ENCODE peak calls at places on chromosomes 4 and X, in four cellular contexts. B is GM13977; X is CD4-positive, alpha-beta T cell; A is DND-41. G is an unnamed sample.

GRCh38 chr4:113756005-113756410 is 5.5 kb downstream of the CAMK2D start:
- DNase-seq in B (peak), X (no peak), A (no peak), G (peak)

GRCh38 chrX:133258481-133258880 is 40.3 kb upstream of the TFDP3 start:
- DNase-seq in B (no peak), X (no peak), A (no peak), G (no peak)

GRCh38 chr4:7204656-7205387 is 12.5 kb downstream of the SORCS2 start:
- DNase-seq in B (no peak), X (no peak), A (no peak), G (no peak)

GRCh38 chr4:1777822-1778641 is 15.1 kb upstream of the FGFR3 start:
- DNase-seq in B (no peak), X (no peak), A (no peak), G (no peak)

GRCh38 chr4:67020079-67020807 is 525.1 kb downstream of the CENPC start:
- DNase-seq in B (no peak), X (no peak), A (no peak), G (no peak)

GRCh38 chr4:150476776-150477175 is 105.2 kb upstream of the MAB21L2 start:
- DNase-seq in B (no peak), X (no peak), A (no peak), G (no peak)

GRCh38 chrX:19991350-19991718 is 473 bp upstream of the BCLAF3 start:
- DNase-seq in B (peak), X (no peak), A (no peak), G (no peak)

GRCh38 chr4:823093-823760 is 2.7 kb downstream of the CPLX1 start:
- DNase-seq in B (no peak), X (no peak), A (no peak), G (no peak)

GRCh38 chr4:88456757-88457306 is at the start of gene HERC5:
- DNase-seq in B (peak), X (peak), A (peak), G (peak)

GRCh38 chrX:19514791-19515614 is at the start of gene MAP3K15:
- DNase-seq in B (peak), X (no peak), A (no peak), G (peak)

GRCh38 chr4:15385928-15386327 is 41.9 kb upstream of the C1QTNF7 start:
- DNase-seq in B (no peak), X (no peak), A (no peak), G (no peak)

GRCh38 chrX:153984351-153985178 is 12.0 kb downstream of the TMEM187 start:
- DNase-seq in B (peak), X (no peak), A (peak), G (peak)

GRCh38 chrX:115268421-115268820 is 21.1 kb upstream of the LUZP4 start:
- DNase-seq in B (no peak), X (no peak), A (no peak), G (no peak)

GRCh38 chr4:177442623-177443155 is 452 bp upstream of the AGA start:
- DNase-seq in B (peak), X (no peak), A (peak), G (peak)

GRCh38 chrX:131827935-131828334 is 195.2 kb upstream of the STK26 start:
- DNase-seq in B (peak), X (no peak), A (no peak), G (peak)

GRCh38 chr4:143411527-143412480 is 75.1 kb downstream of the GAB1 start:
- DNase-seq in B (no peak), X (no peak), A (no peak), G (no peak)

GRCh38 chr4:4853921-4854648 is 5.4 kb upstream of the MSX1 start:
- DNase-seq in B (no peak), X (no peak), A (no peak), G (no peak)

GRCh38 chrX:64265265-64265664 is 34.9 kb upstream of the ASB12 start:
- DNase-seq in B (no peak), X (no peak), A (no peak), G (no peak)

GRCh38 chr4:13821522-13821921 is 194.0 kb upstream of the BOD1L1 start:
- DNase-seq in B (no peak), X (no peak), A (no peak), G (no peak)

GRCh38 chrX:40470830-40471429 is 109.8 kb upstream of the ATP6AP2 start:
- DNase-seq in B (no peak), X (no peak), A (no peak), G (no peak)

GRCh38 chr4:127732623-127733199 is 2.5 kb downstream of the SLC25A31 start:
- DNase-seq in B (peak), X (no peak), A (no peak), G (peak)

GRCh38 chr4:89572224-89572858 is 264.6 kb downstream of the SNCA start:
- DNase-seq in B (no peak), X (no peak), A (no peak), G (no peak)

GRCh38 chrX:127037179-127037578 is 217.7 kb downstream of the PRR32 start:
- DNase-seq in B (no peak), X (no peak), A (no peak), G (no peak)

GRCh38 chrX:110210417-110211139 is 107.3 kb downstream of the AMMECR1 start:
- DNase-seq in B (no peak), X (no peak), A (no peak), G (no peak)

GRCh38 chrX:17923546-17923945 is 62.4 kb upstream of the RAI2 start:
- DNase-seq in B (no peak), X (no peak), A (no peak), G (no peak)

GRCh38 chr4:77833158-77833724 is 14.1 kb upstream of the CNOT6L start:
- DNase-seq in B (no peak), X (no peak), A (no peak), G (no peak)

GRCh38 chr4:136731025-136731424 is 801.3 kb downstream of the PCDH18 start:
- DNase-seq in B (no peak), X (no peak), A (no peak), G (no peak)

DNA sequence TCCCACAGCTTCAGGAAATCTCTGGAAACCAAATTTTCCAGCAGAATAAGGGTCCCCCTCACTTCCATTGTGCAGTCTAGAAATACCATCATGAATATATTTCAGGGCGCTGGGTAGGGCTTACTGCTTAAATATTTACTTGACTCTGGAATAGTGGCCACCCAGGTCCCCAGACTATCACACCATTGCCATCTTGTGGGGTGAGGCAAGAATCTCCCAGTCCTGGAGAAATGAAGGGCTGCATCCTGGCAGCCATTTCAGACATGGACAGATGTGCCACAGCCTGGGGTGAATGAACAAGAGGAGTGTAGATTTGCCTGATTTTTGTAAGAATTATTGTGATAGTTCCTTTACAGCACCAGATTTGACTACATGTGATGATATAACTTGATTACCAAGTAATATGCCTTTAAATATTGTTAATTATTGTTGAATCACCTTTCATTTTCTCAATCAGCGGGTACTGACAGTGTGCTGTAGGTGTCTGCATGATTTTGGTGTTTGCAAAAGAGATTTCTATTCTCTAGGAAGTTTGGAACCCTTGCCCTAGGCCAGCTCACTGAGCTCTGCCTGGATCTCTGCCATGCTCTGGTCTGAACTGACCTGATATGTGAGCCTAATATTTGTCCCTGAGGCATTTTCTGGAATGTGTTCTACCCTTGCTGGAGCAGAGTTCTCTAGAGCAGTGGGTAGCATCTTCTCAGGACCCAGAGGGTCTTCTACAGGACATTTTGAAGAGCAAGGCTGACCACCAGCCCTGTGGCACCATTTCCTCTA is 183.4 kb downstream of the KIT start:
- DNase-seq in B (no peak), X (no peak), A (no peak), G (no peak)
- TF ChIP-seq CTCF in B (no peak), X (no peak), A (no peak), G (no peak)

GRCh38 chr4:85318415-85318814 is 156.5 kb upstream of the ARHGAP24 start:
- DNase-seq in B (no peak), X (no peak), A (no peak), G (no peak)
- TF ChIP-seq CTCF in B (no peak), X (no peak), A (no peak), G (no peak)

GRCh38 chr4:110183643-110184042 is 14.8 kb downstream of the ELOVL6 start:
- DNase-seq in B (no peak), X (no peak), A (no peak), G (no peak)

GRCh38 chr4:110184791-110185155 is 13.6 kb downstream of the ELOVL6 start:
- DNase-seq in B (no peak), X (no peak), A (no peak), G (no peak)

GRCh38 chr4:110188113-110188512 is 10.3 kb downstream of the ELOVL6 start:
- DNase-seq in B (no peak), X (no peak), A (no peak), G (no peak)

GRCh38 chr4:110184124-110184790 is 14.2 kb downstream of the ELOVL6 start:
- DNase-seq in B (no peak), X (no peak), A (no peak), G (no peak)

DNA sequence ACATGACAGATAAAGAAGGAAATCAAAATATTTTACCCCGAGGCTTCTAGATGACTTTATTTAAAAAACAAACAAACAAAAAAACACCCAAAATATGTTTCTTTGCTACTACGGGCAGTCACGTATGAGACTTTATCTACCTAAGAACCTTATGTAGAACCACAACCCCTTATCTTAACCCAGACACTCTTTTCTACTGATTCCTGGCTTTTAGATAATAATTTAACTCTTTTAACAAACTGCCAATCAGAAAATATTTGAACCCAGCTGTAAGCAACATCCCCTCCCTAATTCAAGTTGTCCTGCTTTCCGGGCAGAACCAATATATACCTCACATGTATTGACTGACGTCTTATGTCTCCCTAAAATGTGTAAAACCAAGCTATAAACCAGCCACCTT is 15.4 kb downstream of the ELOVL6 start:
- DNase-seq in B (no peak), X (no peak), A (no peak), G (no peak)
- TF ChIP-seq CTCF in B (no peak), X (no peak), A (no peak), G (no peak)

GRCh38 chr4:120855307-120856001 is 67.1 kb downstream of the PRDM5 start:
- DNase-seq in B (peak), X (no peak), A (no peak), G (no peak)
- TF ChIP-seq CTCF in B (no peak), X (no peak), A (no peak), G (no peak)

GRCh38 chr4:82889287-82889686 is 1.7 kb downstream of the SEC31A start:
- DNase-seq in B (no peak), X (no peak), A (no peak), G (no peak)

GRCh38 chr4:82885410-82885809 is 5.5 kb downstream of the SEC31A start:
- DNase-seq in B (no peak), X (no peak), A (no peak), G (no peak)

GRCh38 chr4:82890602-82890912 is 396 bp downstream of the SEC31A start:
- DNase-seq in B (no peak), X (no peak), A (no peak), G (no peak)

GRCh38 chr4:82890913-82891727 is at the start of gene SEC31A:
- DNase-seq in B (peak), X (peak), A (peak), G (peak)

GRCh38 chr4:82886145-82886942 is 4.6 kb downstream of the SEC31A start:
- DNase-seq in B (no peak), X (no peak), A (no peak), G (no peak)
- TF ChIP-seq CTCF in B (no peak), X (no peak), A (no peak), G (no peak)

GRCh38 chrX:53223068-53223693 is 1.8 kb downstream of the KDM5C start:
- DNase-seq in B (no peak), X (no peak), A (no peak), G (no peak)
- TF ChIP-seq CTCF in B (no peak), X (no peak), A (no peak), G (no peak)

DNA sequence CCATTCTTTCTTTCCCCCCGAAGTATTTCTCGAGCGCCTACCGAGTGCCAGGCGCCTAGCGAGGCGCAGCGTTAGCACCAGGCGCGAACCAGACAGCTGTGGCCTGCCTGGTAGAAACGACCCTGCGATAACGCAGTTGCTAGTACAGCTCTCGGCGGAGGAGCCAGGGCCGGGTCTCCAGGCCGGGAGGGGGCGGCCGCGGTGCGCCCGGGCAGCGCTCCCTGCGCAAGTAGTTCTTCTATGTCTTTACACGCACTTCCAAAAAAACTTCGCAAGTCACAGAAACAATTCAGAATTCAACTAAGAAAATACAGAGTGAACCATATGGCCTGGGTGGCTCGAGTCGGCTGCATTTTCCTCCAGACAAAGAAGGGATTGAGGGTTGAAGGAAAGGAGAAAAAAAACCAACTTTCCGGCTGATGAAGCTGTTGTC is 7.0 kb upstream of the NEUROG2 start:
- DNase-seq in B (peak), X (peak), A (no peak), G (peak)
- TF ChIP-seq CTCF in B (peak), X (no peak), A (no peak), G (peak)

GRCh38 chr4:85147481-85148076 is 181.1 kb upstream of the WDFY3 start:
- DNase-seq in B (peak), X (no peak), A (peak), G (peak)
- TF ChIP-seq CTCF in B (peak), X (peak), A (peak), G (peak)

GRCh38 chrX:72128881-72129280 is 2.8 kb downstream of the RTL5 start:
- DNase-seq in B (no peak), X (no peak), A (peak), G (no peak)
- TF ChIP-seq CTCF in B (peak), X (no peak), A (peak), G (no peak)